ENCODE peak calls at places on chromosomes 3 and 15, in five cellular contexts. One of them, this sample, is unnamed.
A peak's percentile ranks its signal among the peaks of the same experiment; 100 is the strongest.

GRCh38 chr3:78870484-78870883 is 897.3 kb downstream of the ROBO1 start:
- DNase-seq in A549: no peak
- DNase-seq in SK-N-SH: no peak
- DNase-seq in K562: no peak
- DNase-seq in H1: no peak
- DNase-seq in this sample: peak; percentile 52

GRCh38 chr3:98702166-98702565 is 61.0 kb upstream of the ST3GAL6 start:
- DNase-seq in A549: no peak
- DNase-seq in SK-N-SH: no peak
- DNase-seq in K562: no peak
- DNase-seq in H1: no peak
- DNase-seq in this sample: no peak

GRCh38 chr3:59559721-59560514 is 510.1 kb upstream of the CFAP20DC start:
- DNase-seq in A549: peak; percentile 62
- DNase-seq in SK-N-SH: no peak
- DNase-seq in K562: no peak
- DNase-seq in H1: no peak
- DNase-seq in this sample: no peak

GRCh38 chr15:36323607-36324006 is 255.8 kb upstream of the CDIN1 start:
- DNase-seq in A549: no peak
- DNase-seq in SK-N-SH: no peak
- DNase-seq in K562: no peak
- DNase-seq in H1: no peak
- DNase-seq in this sample: no peak

GRCh38 chr15:99123706-99124451 is 19.0 kb downstream of the SYNM start:
- DNase-seq in A549: peak; percentile 92
- DNase-seq in SK-N-SH: peak; percentile 93
- DNase-seq in K562: peak; percentile 14
- DNase-seq in H1: no peak
- DNase-seq in this sample: peak; percentile 83

GRCh38 chr15:74265046-74265639 is 29.0 kb downstream of the CCDC33 start:
- DNase-seq in A549: no peak
- DNase-seq in SK-N-SH: no peak
- DNase-seq in K562: peak; percentile 72
- DNase-seq in H1: peak; percentile 27
- DNase-seq in this sample: peak; percentile 12

GRCh38 chr3:17077614-17078013 is 192.9 kb downstream of the PLCL2 start:
- DNase-seq in A549: no peak
- DNase-seq in SK-N-SH: no peak
- DNase-seq in K562: no peak
- DNase-seq in H1: no peak
- DNase-seq in this sample: no peak

GRCh38 chr15:41567870-41568269 is 8.9 kb downstream of the TYRO3 start:
- DNase-seq in A549: no peak
- DNase-seq in SK-N-SH: no peak
- DNase-seq in K562: peak; percentile 42
- DNase-seq in H1: no peak
- DNase-seq in this sample: peak; percentile 54

GRCh38 chr15:38050529-38050928 is 116.1 kb downstream of the TMCO5A start:
- DNase-seq in A549: no peak
- DNase-seq in SK-N-SH: no peak
- DNase-seq in K562: no peak
- DNase-seq in H1: no peak
- DNase-seq in this sample: no peak

GRCh38 chr3:141913150-141913811 is 36.8 kb downstream of the ATP1B3 start:
- DNase-seq in A549: peak; percentile 77
- DNase-seq in SK-N-SH: peak; percentile 58
- DNase-seq in K562: peak; percentile 54
- DNase-seq in H1: no peak
- DNase-seq in this sample: peak; percentile 62

GRCh38 chr3:126109860-126110235 is 25.9 kb upstream of the SLC41A3 start:
- DNase-seq in A549: no peak
- DNase-seq in SK-N-SH: no peak
- DNase-seq in K562: no peak
- DNase-seq in H1: no peak
- DNase-seq in this sample: no peak

GRCh38 chr15:80999623-81000036 is 1.1 kb upstream of the TLNRD1 start:
- DNase-seq in A549: no peak
- DNase-seq in SK-N-SH: no peak
- DNase-seq in K562: peak; percentile 32
- DNase-seq in H1: no peak
- DNase-seq in this sample: no peak

GRCh38 chr3:13317596-13318320 is 102.4 kb downstream of the NUP210 start:
- DNase-seq in A549: no peak
- DNase-seq in SK-N-SH: no peak
- DNase-seq in K562: no peak
- DNase-seq in H1: no peak
- DNase-seq in this sample: no peak

GRCh38 chr3:126258670-126259069 is 78.3 kb upstream of the ALDH1L1 start:
- DNase-seq in A549: peak; percentile 16
- DNase-seq in SK-N-SH: no peak
- DNase-seq in K562: peak; percentile 59
- DNase-seq in H1: no peak
- DNase-seq in this sample: no peak

GRCh38 chr3:122857019-122857418 is 62.1 kb downstream of the SLC49A4 start:
- DNase-seq in A549: no peak
- DNase-seq in SK-N-SH: no peak
- DNase-seq in K562: no peak
- DNase-seq in H1: no peak
- DNase-seq in this sample: no peak

GRCh38 chr3:76400141-76400540 is 614.8 kb upstream of the ZNF717 start:
- DNase-seq in A549: no peak
- DNase-seq in SK-N-SH: no peak
- DNase-seq in K562: no peak
- DNase-seq in H1: no peak
- DNase-seq in this sample: no peak
- TF ChIP-seq CHD2 in A549: no peak
- TF ChIP-seq CHD2 in SK-N-SH: no peak
- TF ChIP-seq CHD2 in K562: no peak
- TF ChIP-seq CHD2 in H1: no peak
- TF ChIP-seq CHD2 in this sample: no peak

GRCh38 chr15:82847703-82848102 is 38.3 kb downstream of the WHAMM start:
- DNase-seq in A549: no peak
- DNase-seq in SK-N-SH: no peak
- DNase-seq in K562: no peak
- DNase-seq in H1: no peak
- DNase-seq in this sample: no peak
- TF ChIP-seq CHD2 in A549: no peak
- TF ChIP-seq CHD2 in SK-N-SH: no peak
- TF ChIP-seq CHD2 in K562: no peak
- TF ChIP-seq CHD2 in H1: no peak
- TF ChIP-seq CHD2 in this sample: no peak

GRCh38 chr3:171026584-171027293 is at the start of gene SLC2A2:
- DNase-seq in A549: no peak
- DNase-seq in SK-N-SH: no peak
- DNase-seq in K562: no peak
- DNase-seq in H1: no peak
- DNase-seq in this sample: peak; percentile 58

GRCh38 chr3:171028779-171029232 is 2.3 kb upstream of the SLC2A2 start:
- DNase-seq in A549: no peak
- DNase-seq in SK-N-SH: no peak
- DNase-seq in K562: no peak
- DNase-seq in H1: no peak
- DNase-seq in this sample: no peak

GRCh38 chr3:171023566-171023965 is 3.0 kb downstream of the SLC2A2 start:
- DNase-seq in A549: no peak
- DNase-seq in SK-N-SH: no peak
- DNase-seq in K562: no peak
- DNase-seq in H1: no peak
- DNase-seq in this sample: no peak

DNA sequence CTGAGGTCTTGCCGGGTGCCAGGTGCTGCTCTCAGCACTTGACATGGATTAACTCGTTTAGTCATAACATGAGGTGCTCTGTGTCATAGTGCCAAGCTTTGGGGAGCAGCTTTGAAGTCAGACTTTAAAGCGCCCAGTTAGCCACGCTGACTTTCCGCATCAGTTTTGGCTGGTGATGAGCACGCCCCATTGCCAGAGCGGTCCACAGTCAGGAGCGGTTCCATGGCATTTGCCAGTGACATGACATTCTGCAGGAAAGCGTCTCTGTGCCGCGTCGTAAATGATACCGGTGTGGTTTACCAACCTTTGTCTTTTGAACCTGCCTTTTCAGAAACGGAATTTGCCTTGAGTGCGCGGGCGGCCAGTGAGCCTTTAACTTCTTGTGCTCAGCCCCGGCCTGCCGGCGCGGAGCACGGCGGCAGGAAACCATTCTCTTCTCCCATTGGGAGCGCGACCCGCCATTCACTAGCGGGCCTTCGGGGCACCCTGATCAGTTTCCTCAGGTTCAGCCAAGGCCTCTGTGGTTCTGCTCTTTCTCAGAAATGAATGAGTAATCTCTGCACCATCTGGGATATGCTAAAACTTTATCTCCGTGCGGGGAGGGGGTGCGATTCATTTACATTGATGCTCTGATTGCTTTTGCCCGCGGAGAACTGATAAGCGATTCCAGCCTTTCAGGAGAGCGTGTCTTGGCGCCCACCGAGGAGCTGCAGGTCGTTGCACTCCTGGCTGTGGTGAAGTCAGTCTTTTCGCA is 1.7 kb upstream of the SLC2A2 start:
- DNase-seq in A549: no peak
- DNase-seq in SK-N-SH: peak; percentile 65
- DNase-seq in K562: no peak
- DNase-seq in H1: peak; percentile 38
- DNase-seq in this sample: peak; percentile 28
- TF ChIP-seq CHD2 in A549: no peak
- TF ChIP-seq CHD2 in SK-N-SH: peak; percentile 14
- TF ChIP-seq CHD2 in K562: no peak
- TF ChIP-seq CHD2 in H1: no peak
- TF ChIP-seq CHD2 in this sample: no peak

DNA sequence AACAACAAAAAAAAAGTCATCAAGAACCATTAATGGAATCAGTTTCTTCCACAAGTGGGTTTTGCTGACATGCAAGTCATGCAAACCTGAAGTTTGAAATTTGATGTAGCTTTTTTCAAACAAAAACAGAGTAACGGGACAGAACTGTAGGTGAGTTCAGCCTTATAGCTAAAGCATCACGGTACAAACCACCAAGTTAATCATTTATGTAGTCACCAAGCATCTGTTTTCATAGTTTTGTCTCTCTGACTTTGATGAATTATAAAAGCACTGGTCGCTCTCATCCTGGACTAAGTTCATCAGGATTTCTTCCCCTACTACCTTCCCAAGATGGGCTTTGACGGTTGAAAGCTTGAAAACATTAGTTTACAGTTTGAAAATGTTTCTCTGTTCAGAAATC is 117.0 kb upstream of the SAMMSON start:
- DNase-seq in A549: no peak
- DNase-seq in SK-N-SH: no peak
- DNase-seq in K562: no peak
- DNase-seq in H1: no peak
- DNase-seq in this sample: no peak
- TF ChIP-seq CHD2 in A549: no peak
- TF ChIP-seq CHD2 in SK-N-SH: no peak
- TF ChIP-seq CHD2 in K562: no peak
- TF ChIP-seq CHD2 in H1: no peak
- TF ChIP-seq CHD2 in this sample: no peak

GRCh38 chr3:39453134-39453533 is 14.3 kb upstream of the MOBP start:
- DNase-seq in A549: no peak
- DNase-seq in SK-N-SH: no peak
- DNase-seq in K562: no peak
- DNase-seq in H1: no peak
- DNase-seq in this sample: no peak

GRCh38 chr3:39457361-39457760 is 10.1 kb upstream of the MOBP start:
- DNase-seq in A549: no peak
- DNase-seq in SK-N-SH: no peak
- DNase-seq in K562: no peak
- DNase-seq in H1: no peak
- DNase-seq in this sample: no peak

GRCh38 chr3:39449796-39450195 is 17.7 kb upstream of the MOBP start:
- DNase-seq in A549: no peak
- DNase-seq in SK-N-SH: no peak
- DNase-seq in K562: no peak
- DNase-seq in H1: no peak
- DNase-seq in this sample: no peak

GRCh38 chr3:39456159-39456558 is 11.3 kb upstream of the MOBP start:
- DNase-seq in A549: no peak
- DNase-seq in SK-N-SH: no peak
- DNase-seq in K562: no peak
- DNase-seq in H1: no peak
- DNase-seq in this sample: no peak

DNA sequence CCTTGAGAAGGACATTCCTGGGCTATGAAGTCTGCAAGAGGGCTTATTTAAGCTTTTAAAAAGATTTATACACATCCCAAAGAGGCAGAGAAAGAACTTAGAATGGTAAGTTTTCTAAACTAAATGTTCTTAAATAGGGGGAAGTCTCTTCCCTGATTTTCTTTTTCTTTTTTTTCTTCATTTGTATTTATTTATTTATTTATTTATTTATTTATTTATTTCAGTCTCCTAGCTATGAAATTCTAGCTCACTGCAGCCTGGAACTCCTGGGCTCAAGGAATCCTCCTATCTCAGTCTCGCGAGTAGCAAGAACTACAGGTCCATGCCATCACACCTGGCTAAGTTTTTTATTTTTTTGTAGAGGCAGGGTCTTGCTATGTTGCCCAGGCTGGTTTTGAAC is 12.7 kb upstream of the MOBP start:
- DNase-seq in A549: no peak
- DNase-seq in SK-N-SH: no peak
- DNase-seq in K562: no peak
- DNase-seq in H1: no peak
- DNase-seq in this sample: no peak
- TF ChIP-seq CHD2 in A549: no peak
- TF ChIP-seq CHD2 in SK-N-SH: no peak
- TF ChIP-seq CHD2 in K562: no peak
- TF ChIP-seq CHD2 in H1: no peak
- TF ChIP-seq CHD2 in this sample: no peak

GRCh38 chr3:183328823-183329222 is 75.8 kb downstream of the B3GNT5 start:
- DNase-seq in A549: no peak
- DNase-seq in SK-N-SH: no peak
- DNase-seq in K562: no peak
- DNase-seq in H1: no peak
- DNase-seq in this sample: no peak
- TF ChIP-seq CHD2 in A549: no peak
- TF ChIP-seq CHD2 in SK-N-SH: no peak
- TF ChIP-seq CHD2 in K562: no peak
- TF ChIP-seq CHD2 in H1: no peak
- TF ChIP-seq CHD2 in this sample: no peak

GRCh38 chr3:117117188-117117936 is 407.8 kb downstream of the TUSC7 start:
- DNase-seq in A549: no peak
- DNase-seq in SK-N-SH: no peak
- DNase-seq in K562: no peak
- DNase-seq in H1: no peak
- DNase-seq in this sample: no peak
- TF ChIP-seq CHD2 in A549: no peak
- TF ChIP-seq CHD2 in SK-N-SH: no peak
- TF ChIP-seq CHD2 in K562: no peak
- TF ChIP-seq CHD2 in H1: no peak
- TF ChIP-seq CHD2 in this sample: no peak

GRCh38 chr3:46909535-46910161 is 32.1 kb downstream of the PTH1R start:
- DNase-seq in A549: peak; percentile 70
- DNase-seq in SK-N-SH: peak; percentile 94
- DNase-seq in K562: peak; percentile 90
- DNase-seq in H1: peak; percentile 65
- DNase-seq in this sample: peak; percentile 75
- TF ChIP-seq CHD2 in A549: no peak
- TF ChIP-seq CHD2 in SK-N-SH: no peak
- TF ChIP-seq CHD2 in K562: no peak
- TF ChIP-seq CHD2 in H1: no peak
- TF ChIP-seq CHD2 in this sample: no peak

This sample was measured in HepG2.